ENCODE peak calls at places on chromosome 5, in five cellular contexts. A is IMR-90, F is frontal cortex, J is T-helper 17 cell, B is PC-9. O is an unnamed sample.

GRCh38 chr5:140349244-140349643 is 2.8 kb upstream of the HBEGF start:
- DNase-seq in A (peak; percentile 34), F (no peak), J (no peak), B (peak; percentile 11), O (no peak)

GRCh38 chr5:13613621-13614020 is 330.9 kb downstream of the DNAH5 start:
- DNase-seq in A (no peak), F (no peak), J (no peak), B (no peak), O (no peak)

GRCh38 chr5:167816354-167816753 is 475.1 kb upstream of the WWC1 start:
- DNase-seq in A (peak; percentile 6), F (no peak), J (no peak), B (no peak), O (no peak)

GRCh38 chr5:180644825-180645608 is 4.4 kb downstream of the FLT4 start:
- DNase-seq in A (no peak), F (no peak), J (no peak), B (no peak), O (no peak)

GRCh38 chr5:151040211-151040747 is 19.9 kb downstream of the GPX3 start:
- DNase-seq in A (peak; percentile 33), F (no peak), J (no peak), B (peak; percentile 63), O (no peak)

GRCh38 chr5:149878371-149878770 is 66.2 kb downstream of the PDE6A start:
- DNase-seq in A (no peak), F (no peak), J (no peak), B (no peak), O (no peak)

GRCh38 chr5:81787843-81788242 is 36.9 kb upstream of the SSBP2 start:
- DNase-seq in A (peak; percentile 80), F (no peak), J (no peak), B (peak; percentile 43), O (no peak)

GRCh38 chr5:103511554-103511885 is 51.1 kb downstream of the NUDT12 start:
- DNase-seq in A (no peak), F (no peak), J (no peak), B (no peak), O (no peak)

GRCh38 chr5:150582281-150582791 is 58.1 kb upstream of the SYNPO start:
- DNase-seq in A (peak; percentile 69), F (no peak), J (no peak), B (no peak), O (no peak)

GRCh38 chr5:76084496-76085285 is 1.5 kb downstream of the SV2C start:
- DNase-seq in A (no peak), F (peak; percentile 31), J (no peak), B (no peak), O (peak; percentile 55)

GRCh38 chr5:127513571-127513970 is 3.9 kb upstream of the PRRC1 start:
- DNase-seq in A (no peak), F (no peak), J (no peak), B (no peak), O (no peak)

GRCh38 chr5:38078161-38078560 is 180.2 kb upstream of the EGFLAM start:
- DNase-seq in A (peak; percentile 5), F (no peak), J (no peak), B (no peak), O (no peak)

GRCh38 chr5:65961644-65962043 is 35.3 kb downstream of the ERBIN start:
- DNase-seq in A (peak; percentile 79), F (no peak), J (no peak), B (no peak), O (no peak)

GRCh38 chr5:10562202-10563131 is 1.4 kb upstream of the ANKRD33B start:
- DNase-seq in A (peak; percentile 33), F (no peak), J (no peak), B (no peak), O (no peak)

GRCh38 chr5:74632947-74633356 is 7.6 kb downstream of the ENC1 start:
- DNase-seq in A (peak; percentile 81), F (no peak), J (no peak), B (no peak), O (no peak)

GRCh38 chr5:111301264-111301663 is 77.1 kb downstream of the CAMK4 start:
- DNase-seq in A (no peak), F (no peak), J (no peak), B (no peak), O (no peak)

GRCh38 chr5:132422720-132423442 is 53.4 kb downstream of the SLC22A5 start:
- DNase-seq in A (peak; percentile 56), F (no peak), J (no peak), B (no peak), O (no peak)

GRCh38 chr5:177297922-177298321 is 5.6 kb downstream of the RAB24 start:
- DNase-seq in A (no peak), F (no peak), J (no peak), B (no peak), O (no peak)

GRCh38 chr5:178458140-178458539 is 132.1 kb downstream of the COL23A1 start:
- DNase-seq in A (no peak), F (no peak), J (no peak), B (no peak), O (no peak)

GRCh38 chr5:157312492-157312891 is 46.6 kb downstream of the CYFIP2 start:
- DNase-seq in A (peak; percentile 72), F (peak; percentile 64), J (peak; percentile 32), B (no peak), O (no peak)

GRCh38 chr5:139065296-139065695 is 132.9 kb downstream of the SIL1 start:
- DNase-seq in A (peak; percentile 29), F (no peak), J (no peak), B (no peak), O (no peak)

GRCh38 chr5:172452398-172453205 is 1.7 kb downstream of the SH3PXD2B start:
- DNase-seq in A (peak; percentile 72), F (no peak), J (no peak), B (peak; percentile 43), O (no peak)

GRCh38 chr5:115369430-115370144 is 73.1 kb upstream of the CCDC112 start:
- DNase-seq in A (no peak), F (no peak), J (no peak), B (no peak), O (no peak)

GRCh38 chr5:155008669-155009068 is 4.9 kb upstream of the KIF4B start:
- DNase-seq in A (no peak), F (no peak), J (no peak), B (no peak), O (no peak)

GRCh38 chr5:99191181-99191775 is 262.5 kb upstream of the CHD1 start:
- DNase-seq in A (no peak), F (no peak), J (no peak), B (no peak), O (no peak)

GRCh38 chr5:5619546-5619945 is 197.1 kb downstream of the ICE1 start:
- DNase-seq in A (no peak), F (no peak), J (no peak), B (no peak), O (no peak)

GRCh38 chr5:32419791-32420190 is 24.7 kb downstream of the ZFR start:
- DNase-seq in A (no peak), F (peak; percentile 34), J (no peak), B (no peak), O (no peak)

GRCh38 chr5:73921746-73922145 is 295.8 kb downstream of the ARHGEF28 start:
- DNase-seq in A (no peak), F (no peak), J (no peak), B (no peak), O (no peak)

GRCh38 chr5:115459844-115460243 is 84.7 kb downstream of the FEM1C start:
- DNase-seq in A (peak; percentile 61), F (no peak), J (no peak), B (no peak), O (no peak)

GRCh38 chr5:39236718-39237117 is 17.4 kb upstream of the FYB1 start:
- DNase-seq in A (no peak), F (no peak), J (no peak), B (no peak), O (no peak)

GRCh38 chr5:120706877-120707276 is 242.8 kb downstream of the PRR16 start:
- DNase-seq in A (no peak), F (no peak), J (no peak), B (no peak), O (no peak)

GRCh38 chr5:126198509-126198908 is 224.7 kb upstream of the GRAMD2B start:
- DNase-seq in A (no peak), F (no peak), J (no peak), B (no peak), O (no peak)